ENCODE peak calls at places on chromosomes 1 and 21, in five cellular contexts. C is HepG2, A is GM12878, Z is A549, J is upper lobe of left lung. N is an unnamed sample. For H3K4me1, the result is how much of the 10 kb centered on the place peaks cover.

GRCh38 chr1:58855351-58856165 is 71.7 kb upstream of the JUN start:
- ATAC-seq in A (no peak), Z (no peak), J (no peak), C (no peak), N (no peak)

GRCh38 chr1:243514927-243515326 is 259.1 kb downstream of the SDCCAG8 start:
- ATAC-seq in C (no peak), Z (no peak), A (no peak), J (no peak), N (no peak)

GRCh38 chr1:109425391-109425790 is 857 bp downstream of the PSMA5 start:
- ATAC-seq in J (no peak), Z (no peak), C (no peak), A (peak), N (no peak)

GRCh38 chr1:203380395-203381150 is 29.7 kb upstream of the FMOD start:
- ATAC-seq in C (no peak), Z (no peak), J (no peak), A (peak), N (no peak)

GRCh38 chr1:109984190-109984455 is 442 bp upstream of the AHCYL1 start:
- ATAC-seq in J (peak), Z (peak), C (peak), A (no peak), N (peak)

GRCh38 chr1:36807262-36807661 is 227.1 kb downstream of the GRIK3 start:
- ATAC-seq in C (no peak), A (no peak), Z (no peak), J (no peak), N (no peak)

GRCh38 chr1:193973428-193973827 is 787.0 kb upstream of the B3GALT2 start:
- ATAC-seq in J (no peak), Z (no peak), C (no peak), A (no peak), N (no peak)

GRCh38 chr1:218852541-218852940 is 321.1 kb upstream of the LYPLAL1 start:
- ATAC-seq in C (no peak), A (no peak), Z (no peak), J (no peak), N (no peak)

GRCh38 chr21:45011911-45012660 is 62.3 kb upstream of the ADARB1 start:
- ATAC-seq in A (no peak), J (peak), Z (peak), C (peak), N (peak)

GRCh38 chr1:206690516-206690915 is 5.8 kb downstream of the MAPKAPK2 start:
- ATAC-seq in A (no peak), J (no peak), C (no peak), Z (no peak), N (no peak)

GRCh38 chr1:41933106-41933505 is 14.4 kb upstream of the HIVEP3 start:
- ATAC-seq in C (no peak), J (no peak), A (no peak), Z (no peak), N (no peak)

GRCh38 chr1:190904091-190904695 is 426.5 kb upstream of the BRINP3 start:
- ATAC-seq in J (no peak), C (no peak), A (no peak), Z (no peak), N (no peak)

GRCh38 chr1:174224641-174225040 is 65.3 kb downstream of the RABGAP1L start:
- ATAC-seq in Z (no peak), J (no peak), C (no peak), A (no peak), N (no peak)

GRCh38 chr1:180680558-180681144 is 48.8 kb downstream of the XPR1 start:
- ATAC-seq in Z (peak), C (no peak), A (no peak), J (no peak), N (no peak)

GRCh38 chr1:52098139-52098871 is 42.2 kb downstream of the BTF3L4 start:
- ATAC-seq in C (peak), Z (no peak), J (no peak), A (no peak), N (no peak)

GRCh38 chr1:112855152-112855836 is 100.7 kb downstream of the SLC16A1 start:
- ATAC-seq in A (no peak), C (no peak), J (no peak), Z (no peak), N (no peak)

GRCh38 chr1:91948097-91948496 is 1.1 kb upstream of the BRDT start:
- ATAC-seq in Z (no peak), C (no peak), A (peak), J (no peak), N (no peak)

GRCh38 chr1:171127481-171127880 is 36.8 kb downstream of the FMO3 start:
- ATAC-seq in A (no peak), Z (no peak), C (no peak), J (peak), N (peak)

GRCh38 chr21:38301321-38302214 is 44.8 kb downstream of the KCNJ15 start:
- ATAC-seq in Z (no peak), A (no peak), C (no peak), J (no peak), N (no peak)

GRCh38 chr1:19100008-19100407 is 110.1 kb downstream of the UBR4 start:
- ATAC-seq in Z (no peak), A (no peak), C (no peak), J (no peak), N (no peak)

GRCh38 chr1:160219062-160219929 is 14.1 kb downstream of the PEA15 start:
- ATAC-seq in A (peak), J (no peak), C (peak), Z (peak), N (peak)

GRCh38 chr21:28767523-28767922 is 225.2 kb downstream of the LTN1 start:
- ATAC-seq in J (no peak), C (no peak), A (no peak), Z (no peak), N (no peak)

GRCh38 chr1:183841550-183841949 is 36.6 kb downstream of the RGL1 start:
- ATAC-seq in C (no peak), Z (no peak), J (no peak), A (peak), N (no peak)

GRCh38 chr1:40758578-40759343 is 24.8 kb upstream of the KCNQ4 start:
- ATAC-seq in J (no peak), A (no peak), Z (no peak), C (peak), N (peak)

GRCh38 chr1:180787628-180788307 is 124.9 kb upstream of the KIAA1614 start:
- ATAC-seq in C (no peak), Z (no peak), A (no peak), J (no peak), N (no peak)

GRCh38 chr21:23593582-23593981 is 2013.7 kb downstream of the MRPL39 start:
- ATAC-seq in C (no peak), Z (no peak), A (no peak), J (no peak), N (no peak)

GRCh38 chr1:67983867-67984266 is 66.6 kb downstream of the DIRAS3 start:
- ATAC-seq in J (no peak), C (no peak), Z (no peak), A (no peak), N (no peak)

GRCh38 chr1:228939001-228939691 is 203.9 kb downstream of the RHOU start:
- ATAC-seq in C (no peak), Z (no peak), J (no peak), A (no peak), N (no peak)

GRCh38 chr1:44061857-44062256 is 30.6 kb upstream of the SLC6A9 start:
- ATAC-seq in Z (no peak), A (no peak), J (no peak), C (no peak), N (no peak)

GRCh38 chr1:168725060-168725459 is 3.9 kb downstream of the DPT start:
- ATAC-seq in J (no peak), C (no peak), Z (no peak), A (no peak), N (no peak)

GRCh38 chr1:85579619-85580018 is 942 bp upstream of the CCN1 start:
- ATAC-seq in J (no peak), A (no peak), Z (no peak), C (no peak), N (no peak)

GRCh38 chr1:85580046-85580411 is 532 bp upstream of the CCN1 start:
- ATAC-seq in J (no peak), C (peak), Z (no peak), A (no peak), N (no peak)

GRCh38 chr1:85577421-85578320 is 2.9 kb upstream of the CCN1 start:
- ATAC-seq in J (no peak), C (peak), A (peak), Z (peak), N (no peak)

GRCh38 chr1:85576642-85577420 is 3.7 kb upstream of the CCN1 start:
- ATAC-seq in C (peak), Z (peak), A (peak), J (peak), N (peak)

GRCh38 chr1:85578321-85579295 is 2.0 kb upstream of the CCN1 start:
- ATAC-seq in C (no peak), A (no peak), Z (no peak), J (no peak), N (peak)
- H3K4me1 ChIP-seq in C (half or more), A (under half), Z (under half), J (under half), N (under half)

DNA sequence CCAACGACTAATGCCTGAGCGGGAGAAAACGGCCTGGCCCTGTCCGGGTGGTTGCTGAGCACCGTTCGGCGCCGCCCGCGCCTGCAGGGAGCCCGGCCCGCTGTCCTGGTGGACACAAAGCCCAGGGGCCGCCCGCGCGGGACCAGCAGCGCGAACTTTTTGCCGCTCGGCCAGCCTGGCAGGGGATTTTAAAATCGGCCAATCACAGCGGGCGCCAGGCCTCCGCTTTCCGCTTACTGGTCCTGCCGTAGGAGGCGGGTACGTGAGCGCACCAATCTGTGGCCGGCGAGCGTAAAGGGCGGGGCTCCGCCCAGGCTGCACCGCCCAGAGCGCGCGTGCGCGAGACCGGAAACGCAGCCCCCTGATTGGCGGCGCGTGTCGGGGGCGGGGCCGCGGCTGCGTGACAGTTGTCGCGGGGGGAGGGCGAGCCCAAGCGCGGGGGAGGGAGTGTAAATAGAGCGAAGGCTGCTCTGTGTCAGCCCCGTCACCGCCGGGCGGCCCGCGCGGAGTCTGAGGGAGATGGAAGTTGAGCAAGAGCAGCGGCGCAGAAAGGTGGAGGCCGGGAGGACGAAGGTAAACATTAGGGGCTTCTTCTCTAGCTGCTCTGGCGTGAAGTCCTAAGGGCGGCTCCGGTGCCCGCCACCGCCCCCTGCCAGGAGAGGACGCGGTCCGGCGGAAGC is at the start of the genes C21orf58 and PCNT:
- ATAC-seq in A (peak), C (peak), Z (peak), J (peak), N (peak)
- TF ChIP-seq EP300 in A (no peak), C (no peak), Z (no peak), J (no peak), N (no peak)

GRCh38 chr1:94593611-94594010 is 52.1 kb upstream of the F3 start:
- ATAC-seq in Z (no peak), A (no peak), J (no peak), C (no peak), N (no peak)

GRCh38 chr1:94592566-94592920 is 51.0 kb upstream of the F3 start:
- ATAC-seq in C (no peak), J (no peak), Z (no peak), A (no peak), N (no peak)

GRCh38 chr1:94590203-94591137 is 48.9 kb upstream of the F3 start:
- ATAC-seq in C (peak), J (peak), Z (no peak), A (no peak), N (no peak)

GRCh38 chr1:94589728-94590127 is 48.2 kb upstream of the F3 start:
- ATAC-seq in A (no peak), C (peak), J (no peak), Z (no peak), N (no peak)

DNA sequence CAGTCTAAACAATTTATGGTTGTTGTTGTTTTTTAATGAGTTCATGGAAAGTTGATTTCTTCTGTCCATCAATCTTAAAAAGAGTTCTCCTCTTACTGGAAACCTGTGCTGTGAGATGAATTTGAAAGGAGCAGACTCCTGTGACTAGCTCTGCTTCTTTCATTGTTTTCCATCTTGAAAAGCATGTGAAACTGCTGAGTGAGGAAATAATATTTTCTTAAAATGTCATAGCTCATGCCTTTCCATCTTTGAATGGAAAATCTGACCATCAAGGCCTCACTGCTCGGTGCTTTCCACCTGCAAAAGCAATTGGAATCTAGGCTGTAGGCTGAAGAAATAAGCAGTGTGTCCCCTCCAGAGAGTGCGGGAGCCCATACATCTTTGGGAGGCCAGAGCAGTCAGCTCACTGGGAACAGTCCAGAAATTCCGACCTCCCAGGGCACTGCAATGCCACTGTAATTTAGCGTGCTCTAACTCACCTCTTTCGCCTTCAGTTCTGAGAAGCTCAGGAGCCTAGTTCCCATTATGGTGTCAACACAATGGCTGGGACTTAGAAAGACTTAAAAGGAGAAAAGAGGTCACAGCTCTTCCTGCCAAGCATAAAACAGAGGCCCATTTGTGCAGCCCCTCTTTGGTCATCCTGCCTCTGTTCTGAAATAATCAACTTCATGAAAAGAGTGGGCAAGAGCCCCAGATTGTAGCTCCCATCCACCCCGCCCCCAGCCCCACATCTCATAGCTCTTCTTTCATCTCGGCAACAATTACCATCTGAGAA is 50.4 kb upstream of the F3 start:
- ATAC-seq in J (no peak), A (no peak), Z (no peak), C (no peak), N (no peak)
- H3K4me1 ChIP-seq in J (under half), A (under half), Z (under half), C (under half), N (under half)

GRCh38 chr1:147172168-147173016 is at the start of gene PRKAB2:
- ATAC-seq in J (peak), C (peak), A (peak), Z (peak), N (peak)
- TF ChIP-seq EP300 in J (no peak), C (no peak), A (no peak), Z (no peak), N (no peak)

GRCh38 chr1:2052096-2052569 is 1.9 kb downstream of the PRKCZ start:
- ATAC-seq in A (no peak), J (peak), Z (no peak), C (no peak), N (no peak)
- H3K4me1 ChIP-seq in A (under half), J (under half), Z (under half), C (under half), N (under half)

GRCh38 chr1:57381871-57382270 is 42.0 kb downstream of the DAB1 start:
- ATAC-seq in A (no peak), J (no peak), Z (no peak), C (no peak), N (no peak)

GRCh38 chr1:57377731-57378139 is 46.1 kb downstream of the DAB1 start:
- ATAC-seq in Z (no peak), C (no peak), J (no peak), A (no peak), N (no peak)

GRCh38 chr1:57378564-57378963 is 45.3 kb downstream of the DAB1 start:
- ATAC-seq in Z (no peak), A (no peak), J (no peak), C (no peak), N (no peak)

GRCh38 chr1:57380923-57381322 is 42.9 kb downstream of the DAB1 start:
- ATAC-seq in A (no peak), C (no peak), Z (no peak), J (no peak), N (no peak)
- TF ChIP-seq EP300 in A (no peak), C (no peak), Z (no peak), J (no peak), N (no peak)

GRCh38 chr1:151985270-151985669 is 8.4 kb downstream of the S100A10 start:
- ATAC-seq in Z (no peak), C (no peak), A (no peak), J (no peak), N (no peak)
- H3K4me1 ChIP-seq in Z (half or more), C (under half), A (under half), J (under half), N (under half)

GRCh38 chr21:42264245-42265195 is 45.6 kb downstream of the ABCG1 start:
- ATAC-seq in J (no peak), A (no peak), Z (no peak), C (no peak), N (no peak)

GRCh38 chr21:42265229-42265812 is 46.4 kb downstream of the ABCG1 start:
- ATAC-seq in J (no peak), Z (no peak), A (no peak), C (no peak), N (no peak)

GRCh38 chr21:42261832-42262200 is 42.9 kb downstream of the ABCG1 start:
- ATAC-seq in Z (no peak), A (no peak), C (no peak), J (no peak), N (no peak)

GRCh38 chr21:42262826-42263225 is 43.9 kb downstream of the ABCG1 start:
- ATAC-seq in C (peak), J (peak), Z (peak), A (no peak), N (peak)

DNA sequence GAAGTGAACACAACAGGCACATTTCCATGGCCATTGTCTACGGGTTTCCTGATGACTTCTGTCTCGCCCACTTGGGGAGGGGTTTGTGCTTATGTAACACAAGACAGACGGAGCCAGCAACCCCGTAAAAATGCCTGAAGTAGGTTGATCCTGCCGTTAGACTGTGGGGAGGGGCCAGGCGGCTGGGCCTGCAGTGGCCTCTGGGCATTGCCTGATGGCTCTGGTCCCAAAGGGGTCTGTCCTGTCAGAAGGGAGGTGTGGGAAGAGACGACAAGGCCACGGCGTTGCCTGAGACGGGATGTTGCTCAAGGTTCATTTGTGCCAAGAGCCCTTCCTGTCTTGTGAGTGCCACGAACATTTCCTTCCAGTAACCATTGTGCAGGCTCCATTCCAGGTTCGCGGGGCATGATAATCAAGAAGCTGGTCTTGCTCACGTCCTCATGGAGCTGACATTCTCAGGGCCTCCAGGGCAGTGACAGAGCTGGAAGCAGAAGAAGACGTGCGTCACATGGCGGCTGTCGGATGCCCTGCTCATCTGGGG is 44.7 kb downstream of the ABCG1 start:
- ATAC-seq in C (no peak), J (peak), A (no peak), Z (no peak), N (peak)
- TF ChIP-seq EP300 in C (no peak), J (no peak), A (no peak), Z (no peak), N (no peak)

GRCh38 chr1:201739492-201740085 is 89.4 kb upstream of the IPO9 start:
- ATAC-seq in C (peak), J (peak), Z (peak), A (peak), N (peak)

GRCh38 chr1:201737350-201738060 is 91.5 kb upstream of the IPO9 start:
- ATAC-seq in C (no peak), J (peak), Z (no peak), A (no peak), N (peak)

GRCh38 chr1:201734776-201735175 is 94.2 kb upstream of the IPO9 start:
- ATAC-seq in J (no peak), A (no peak), C (no peak), Z (no peak), N (no peak)

GRCh38 chr1:201739054-201739453 is 89.9 kb upstream of the IPO9 start:
- ATAC-seq in J (no peak), Z (no peak), C (no peak), A (no peak), N (peak)

DNA sequence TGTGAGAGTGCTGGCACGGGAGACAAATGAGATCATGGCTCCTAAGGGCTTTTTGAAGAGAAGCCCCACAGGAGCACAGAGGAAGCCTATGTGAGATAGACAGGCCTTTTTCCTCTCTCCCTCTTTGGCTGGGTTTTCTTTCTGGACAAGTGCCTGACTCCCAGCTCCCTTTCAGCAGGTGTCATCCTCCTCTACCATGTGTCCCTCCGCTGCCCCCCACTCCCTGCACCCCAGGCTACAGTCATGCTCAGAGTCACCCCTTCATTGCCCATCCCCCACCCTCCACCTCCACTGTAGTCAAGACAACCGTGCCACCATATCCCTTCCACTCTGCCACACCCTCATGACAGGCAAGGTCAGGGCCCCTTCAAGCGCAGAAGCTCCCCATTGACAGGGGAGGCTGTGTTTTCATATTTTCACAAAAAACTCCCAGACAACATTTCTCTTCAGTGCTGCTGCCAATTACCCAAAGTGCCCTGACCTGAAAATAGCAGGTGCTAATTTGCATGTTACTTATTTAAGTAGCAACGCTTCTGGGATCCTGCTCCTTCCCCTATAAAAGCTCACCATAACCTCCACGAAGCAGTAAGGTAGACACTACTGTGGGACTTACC is 92.1 kb upstream of the IPO9 start:
- ATAC-seq in J (no peak), C (no peak), Z (no peak), A (no peak), N (no peak)
- H3K4me1 ChIP-seq in J (under half), C (under half), Z (under half), A (under half), N (under half)

N was measured in gastroesophageal sphincter.